ENCODE peak calls at places on chromosomes 3 and 15, in seven cellular contexts. S is K562, K is GM12891, G is HepG2, Y is GM12878, Z is H1, W is SK-N-SH. P is an unnamed sample.

GRCh38 chr3:58613236-58614132 is 36.3 kb upstream of the FAM107A start:
- DNase-seq in S (no peak), K (no peak), G (no peak), Y (no peak), Z (no peak), W (no peak), P (no peak)

GRCh38 chr3:58567251-58567515 is 10.0 kb downstream of the FAM107A start:
- DNase-seq in S (no peak), K (no peak), G (no peak), Y (no peak), Z (no peak), W (no peak), P (no peak)

GRCh38 chr3:47404955-47405790 is 24.4 kb downstream of the PTPN23 start:
- DNase-seq in S (no peak), K (no peak), G (no peak), Y (no peak), Z (no peak), W (peak), P (no peak)

GRCh38 chr3:150890320-150890719 is 14.9 kb downstream of the MINDY4B start:
- DNase-seq in S (no peak), K (no peak), G (no peak), Y (no peak), Z (no peak), W (no peak), P (no peak)

GRCh38 chr3:149605902-149606301 is 51.9 kb downstream of the WWTR1 start:
- DNase-seq in S (no peak), K (no peak), G (no peak), Y (no peak), Z (no peak), W (no peak), P (no peak)

GRCh38 chr3:25581823-25582222 is 82.9 kb downstream of the TOP2B start:
- DNase-seq in S (no peak), K (no peak), G (no peak), Y (no peak), Z (no peak), W (no peak), P (no peak)

GRCh38 chr15:76299786-76300185 is 11.5 kb downstream of the ETFA start:
- DNase-seq in S (no peak), K (no peak), G (no peak), Y (no peak), Z (no peak), W (no peak), P (no peak)

GRCh38 chr3:72482589-72483249 is 365.5 kb downstream of the SHQ1 start:
- DNase-seq in S (no peak), K (no peak), G (no peak), Y (peak), Z (no peak), W (no peak), P (peak)

GRCh38 chr3:135000465-135000864 is 205.4 kb downstream of the EPHB1 start:
- DNase-seq in S (no peak), K (no peak), G (no peak), Y (no peak), Z (no peak), W (no peak), P (no peak)

GRCh38 chr3:66413151-66413751 is 87.6 kb downstream of the LRIG1 start:
- DNase-seq in S (no peak), K (no peak), G (no peak), Y (no peak), Z (no peak), W (no peak), P (no peak)

GRCh38 chr3:129162729-129163579 is 2.1 kb upstream of the ISY1 start:
- DNase-seq in S (peak), K (no peak), G (peak), Y (no peak), Z (no peak), W (peak), P (no peak)

GRCh38 chr3:190811775-190812480 is 50.6 kb downstream of the GMNC start:
- DNase-seq in S (peak), K (no peak), G (peak), Y (no peak), Z (peak), W (peak), P (no peak)

GRCh38 chr3:46538803-46539442 is 27.2 kb downstream of the LRRC2 start:
- DNase-seq in S (no peak), K (peak), G (no peak), Y (peak), Z (no peak), W (no peak), P (peak)

GRCh38 chr15:99105516-99106341 is 849 bp downstream of the SYNM start:
- DNase-seq in S (no peak), K (peak), G (no peak), Y (no peak), Z (peak), W (peak), P (no peak)

GRCh38 chr15:95176794-95177577 is 945.6 kb downstream of the MCTP2 start:
- DNase-seq in S (no peak), K (no peak), G (no peak), Y (no peak), Z (no peak), W (no peak), P (no peak)

GRCh38 chr15:78087944-78088772 is 4.2 kb upstream of the SH2D7 start:
- DNase-seq in S (no peak), K (no peak), G (no peak), Y (no peak), Z (no peak), W (no peak), P (no peak)

GRCh38 chr15:23866832-23867231 is 179.7 kb upstream of the NDN start:
- DNase-seq in S (no peak), K (no peak), G (peak), Y (no peak), Z (no peak), W (peak), P (no peak)

GRCh38 chr3:157695586-157695985 is 192.4 kb upstream of the VEPH1 start:
- DNase-seq in S (no peak), K (no peak), G (no peak), Y (no peak), Z (no peak), W (no peak), P (no peak)

GRCh38 chr15:67822537-67823370 is 2.6 kb upstream of the SKOR1 start:
- DNase-seq in S (peak), K (no peak), G (no peak), Y (no peak), Z (peak), W (peak), P (no peak)

GRCh38 chr3:63048365-63048764 is 173.1 kb upstream of the CADPS start:
- DNase-seq in S (no peak), K (no peak), G (no peak), Y (no peak), Z (no peak), W (no peak), P (no peak)

GRCh38 chr3:21174461-21174860 is 576.5 kb downstream of the ZNF385D start:
- DNase-seq in S (no peak), K (no peak), G (no peak), Y (no peak), Z (no peak), W (no peak), P (no peak)

GRCh38 chr15:90617668-90618097 is 88.0 kb downstream of the CRTC3 start:
- DNase-seq in S (no peak), K (no peak), G (no peak), Y (no peak), Z (no peak), W (no peak), P (no peak)

GRCh38 chr3:186352369-186352768 is 9.7 kb downstream of the DGKG start:
- DNase-seq in S (no peak), K (no peak), G (no peak), Y (no peak), Z (peak), W (no peak), P (no peak)

GRCh38 chr3:45551214-45552010 is 43.1 kb upstream of the LIMD1 start:
- DNase-seq in S (peak), K (no peak), G (peak), Y (no peak), Z (no peak), W (no peak), P (no peak)

GRCh38 chr15:48421362-48421761 is 90.1 kb downstream of the DUT start:
- DNase-seq in S (no peak), K (no peak), G (no peak), Y (no peak), Z (no peak), W (no peak), P (no peak)

GRCh38 chr3:81761904-81762565 is 590 bp upstream of the GBE1 start:
- DNase-seq in S (no peak), K (no peak), G (no peak), Y (no peak), Z (no peak), W (no peak), P (no peak)

GRCh38 chr15:31148622-31149505 is 47.3 kb upstream of the TRPM1 start:
- DNase-seq in S (no peak), K (no peak), G (no peak), Y (no peak), Z (no peak), W (no peak), P (no peak)

GRCh38 chr3:173398111-173398479 is 551 bp downstream of the NLGN1 start:
- DNase-seq in S (no peak), K (no peak), G (no peak), Y (no peak), Z (no peak), W (no peak), P (no peak)
- TF ChIP-seq POLR2AphosphoS5 in S (no peak), K (no peak), G (no peak), Y (no peak), Z (no peak), W (no peak), P (no peak)

GRCh38 chr3:4899654-4900236 is 79.5 kb upstream of the BHLHE40 start:
- DNase-seq in S (no peak), K (no peak), G (no peak), Y (no peak), Z (no peak), W (no peak), P (no peak)
- TF ChIP-seq TAF1 in S (no peak), K (no peak), G (no peak), Y (no peak), Z (no peak), W (no peak), P (no peak)

DNA sequence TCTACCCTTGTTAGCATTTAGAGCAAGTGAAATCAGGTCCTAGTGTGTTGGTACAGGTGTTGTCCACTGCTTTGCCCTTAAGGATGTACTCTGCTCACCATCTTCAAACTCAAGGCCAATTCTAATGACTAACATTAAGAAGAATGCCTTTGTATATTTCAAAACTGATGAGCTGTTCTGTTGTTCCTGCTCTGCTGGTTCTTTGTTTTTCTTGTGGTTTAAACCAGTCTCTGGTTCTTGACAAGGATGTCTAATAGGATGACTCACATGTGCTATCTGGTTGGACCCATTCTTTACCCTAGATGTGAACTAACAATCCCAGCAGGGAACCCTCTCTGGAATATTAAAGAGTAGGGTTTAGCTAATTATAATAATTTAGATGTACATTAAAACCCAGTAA is 17.3 kb downstream of the ABHD5 start:
- DNase-seq in S (no peak), K (no peak), G (peak), Y (no peak), Z (no peak), W (no peak), P (no peak)
- TF ChIP-seq POLR2AphosphoS5 in S (no peak), K (no peak), G (no peak), Y (no peak), Z (no peak), W (peak), P (no peak)

GRCh38 chr3:183340222-183340621 is 87.2 kb downstream of the B3GNT5 start:
- DNase-seq in S (no peak), K (no peak), G (no peak), Y (no peak), Z (no peak), W (no peak), P (no peak)
- TF ChIP-seq TAF1 in S (no peak), K (no peak), G (no peak), Y (no peak), Z (no peak), W (no peak), P (no peak)

GRCh38 chr3:194592798-194593752 is 40.1 kb downstream of the TMEM44 start:
- DNase-seq in S (no peak), K (no peak), G (no peak), Y (no peak), Z (no peak), W (peak), P (no peak)
- TF ChIP-seq POLR2AphosphoS5 in S (no peak), K (no peak), G (no peak), Y (no peak), Z (no peak), W (peak), P (no peak)

DNA sequence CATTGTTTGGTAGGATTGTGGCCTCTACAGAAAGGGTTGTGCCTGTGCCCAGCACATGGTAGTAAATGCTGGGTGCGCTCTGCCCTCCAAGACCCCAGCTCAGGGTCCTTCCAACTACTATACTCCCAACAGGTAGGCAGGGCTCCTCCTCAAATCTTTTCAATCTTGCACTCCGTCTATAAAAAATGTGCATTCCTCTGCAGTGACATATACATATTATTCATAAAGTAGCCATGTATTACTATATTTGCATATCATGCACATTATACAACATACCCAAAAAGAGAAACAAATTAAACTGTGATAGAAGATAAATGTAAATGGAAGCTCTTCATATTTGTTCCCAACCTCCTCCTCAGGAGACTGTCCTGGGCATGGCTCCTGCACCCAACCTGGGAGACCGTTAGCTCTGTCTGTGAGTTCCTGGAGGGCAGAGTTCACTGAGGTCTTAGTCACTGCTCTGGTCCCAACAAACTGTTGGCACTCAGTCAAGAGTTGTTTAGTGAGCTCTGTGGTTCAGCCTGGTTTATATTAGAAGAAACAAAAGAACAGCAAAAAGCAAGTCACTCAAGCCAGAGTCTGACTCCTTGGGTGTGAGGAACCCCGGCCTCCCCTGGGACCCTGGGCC is 47.7 kb upstream of the GRIP2 start:
- DNase-seq in S (no peak), K (no peak), G (peak), Y (no peak), Z (no peak), W (no peak), P (no peak)
- TF ChIP-seq TAF1 in S (no peak), K (no peak), G (no peak), Y (no peak), Z (no peak), W (no peak), P (no peak)

DNA sequence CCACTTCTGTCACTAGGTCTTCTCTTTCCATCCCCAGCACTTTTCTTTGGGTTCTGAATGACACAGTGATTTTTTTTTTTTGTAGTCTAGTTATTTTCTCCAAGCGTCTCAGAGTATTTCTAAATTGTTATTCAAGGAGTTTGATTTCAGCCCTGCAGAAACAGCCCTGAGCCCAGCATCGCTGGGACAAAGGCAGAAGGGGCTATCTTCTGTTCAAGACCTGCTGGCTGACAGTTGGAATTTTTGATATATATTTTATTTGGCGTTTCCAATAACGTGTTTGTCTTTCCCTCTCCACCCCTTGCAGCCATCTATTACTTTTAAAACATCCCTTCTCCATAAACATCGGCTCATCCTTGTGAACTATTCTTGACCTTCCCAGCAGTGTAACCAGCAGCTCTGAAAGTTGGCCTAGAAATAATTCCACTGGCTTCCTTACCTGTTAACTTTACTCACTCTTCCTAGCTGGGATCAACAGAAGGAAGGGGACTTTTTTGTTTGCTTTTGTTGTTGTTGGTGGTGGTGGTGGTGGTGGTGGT is 5.5 kb upstream of the MEIS2 start:
- DNase-seq in S (no peak), K (no peak), G (no peak), Y (no peak), Z (no peak), W (no peak), P (no peak)
- TF ChIP-seq POLR2AphosphoS5 in S (no peak), K (no peak), G (no peak), Y (no peak), Z (no peak), W (no peak), P (no peak)

GRCh38 chr3:1195922-1196321 is 103.1 kb downstream of the CNTN6 start:
- DNase-seq in S (no peak), K (no peak), G (no peak), Y (no peak), Z (no peak), W (no peak), P (no peak)
- TF ChIP-seq TAF1 in S (no peak), K (no peak), G (no peak), Y (no peak), Z (no peak), W (no peak), P (no peak)

P was measured in GM12892.